ENCODE peak calls at places on chromosomes 11 and 22, in four cellular contexts. Z, M, G and N are unnamed samples.

GRCh38 chr11:75558939-75559843 is 2.9 kb upstream of the SERPINH1 start:
- DNase-seq in Z (no peak), M (no peak), G (no peak), N (no peak)

GRCh38 chr11:68889948-68890446 is 13.6 kb downstream of the MRPL21 start:
- DNase-seq in Z (no peak), M (peak), G (no peak), N (no peak)

GRCh38 chr11:74641905-74642304 is 49.5 kb downstream of the POLD3 start:
- DNase-seq in Z (no peak), M (no peak), G (no peak), N (no peak)

GRCh38 chr11:119590651-119591308 is 138.2 kb downstream of the NECTIN1 start:
- DNase-seq in Z (no peak), M (no peak), G (no peak), N (no peak)

GRCh38 chr11:103055174-103055890 is 36.6 kb downstream of the DCUN1D5 start:
- DNase-seq in Z (peak), M (no peak), G (peak), N (peak)

GRCh38 chr22:41576877-41577276 is 12.8 kb downstream of the PMM1 start:
- DNase-seq in Z (no peak), M (peak), G (peak), N (peak)

GRCh38 chr22:49792107-49792506 is 35.6 kb downstream of the BRD1 start:
- DNase-seq in Z (no peak), M (no peak), G (no peak), N (no peak)

GRCh38 chr11:2886191-2886894 is 768 bp upstream of the CDKN1C start:
- DNase-seq in Z (no peak), M (peak), G (no peak), N (peak)

GRCh38 chr22:49201046-49201970 is 626.4 kb downstream of the BRD1 start:
- DNase-seq in Z (no peak), M (peak), G (no peak), N (no peak)

GRCh38 chr22:38523479-38523878 is 17.4 kb upstream of the DDX17 start:
- DNase-seq in Z (no peak), M (no peak), G (no peak), N (no peak)